ENCODE peak calls at places on chromosomes 4 and X, in four cellular contexts. K is heart right ventricle, V is K562, O is RWPE2. R is an unnamed sample.

GRCh38 chrX:45172890-45173289 is 27.8 kb downstream of the DIPK2B start:
- DNase-seq in V (no peak), O (no peak), K (no peak), R (peak)

GRCh38 chrX:10072786-10073568 is 83.8 kb upstream of the CLCN4 start:
- DNase-seq in O (no peak), V (no peak), K (no peak), R (no peak)

GRCh38 chr4:42636591-42636990 is 20.3 kb downstream of the ATP8A1 start:
- DNase-seq in K (no peak), V (no peak), O (no peak), R (no peak)

GRCh38 chr4:2583517-2583916 is 47.1 kb downstream of the FAM193A start:
- DNase-seq in V (no peak), O (no peak), K (no peak), R (peak)

GRCh38 chr4:45650545-45650944 is 473.3 kb downstream of the GABRG1 start:
- DNase-seq in O (no peak), V (no peak), K (no peak), R (no peak)

GRCh38 chr4:59195867-59196266 is 2004.3 kb upstream of the ADGRL3 start:
- DNase-seq in K (no peak), O (no peak), V (no peak), R (no peak)

GRCh38 chr4:64899563-64899962 is 490.3 kb upstream of the TECRL start:
- DNase-seq in K (no peak), O (no peak), V (no peak), R (peak)

GRCh38 chrX:14014526-14014925 is 15.2 kb downstream of the GEMIN8 start:
- DNase-seq in V (no peak), K (no peak), O (no peak), R (peak)

GRCh38 chr4:1380368-1381151 is 25.7 kb downstream of the NKX1-1 start:
- DNase-seq in K (no peak), V (no peak), O (peak), R (no peak)

GRCh38 chrX:1700757-1701156 is 85.9 kb downstream of the ASMT start:
- DNase-seq in K (no peak), V (no peak), O (no peak), R (no peak)

GRCh38 chrX:39670281-39670680 is 427.5 kb downstream of the BCOR start:
- DNase-seq in V (no peak), K (no peak), O (no peak), R (no peak)

GRCh38 chrX:150664290-150664689 is 28.9 kb upstream of the MTMR1 start:
- DNase-seq in V (no peak), O (no peak), K (peak), R (no peak)

GRCh38 chr4:139809207-139810157 is 143.9 kb downstream of the MGST2 start:
- DNase-seq in K (peak), O (no peak), V (no peak), R (no peak)

GRCh38 chrX:24983931-24984330 is 31.8 kb downstream of the ARX start:
- DNase-seq in K (no peak), V (no peak), O (no peak), R (no peak)

GRCh38 chr4:93788712-93789111 is 39.8 kb upstream of the ATOH1 start:
- DNase-seq in O (no peak), V (peak), K (no peak), R (peak)

GRCh38 chr4:188031751-188032150 is 36.2 kb downstream of the ZFP42 start:
- DNase-seq in K (no peak), O (no peak), V (no peak), R (no peak)

GRCh38 chr4:10253765-10254164 is 137.2 kb upstream of the WDR1 start:
- DNase-seq in V (no peak), K (no peak), O (no peak), R (no peak)

GRCh38 chr4:170777663-170778062 is 687.9 kb upstream of the AADAT start:
- DNase-seq in K (no peak), V (no peak), O (no peak), R (no peak)

GRCh38 chr4:119537586-119537985 is 91.0 kb downstream of the PDE5A start:
- DNase-seq in V (no peak), O (no peak), K (no peak), R (no peak)

GRCh38 chrX:32562261-32562660 is 649.1 kb downstream of the DMD start:
- DNase-seq in O (no peak), V (no peak), K (no peak), R (no peak)

GRCh38 chrX:75784689-75785491 is at the start of gene MAGEE2:
- DNase-seq in V (no peak), O (no peak), K (no peak), R (no peak)

GRCh38 chr4:107719211-107719926 is 665 bp downstream of the PAPSS1 start:
- DNase-seq in O (peak), V (no peak), K (no peak), R (peak)

GRCh38 chr4:176436500-176436973 is 116.8 kb downstream of the SPCS3 start:
- DNase-seq in O (no peak), K (no peak), V (no peak), R (peak)

GRCh38 chrX:43218198-43218597 is 437.9 kb upstream of the MAOA start:
- DNase-seq in K (no peak), O (no peak), V (no peak), R (no peak)

GRCh38 chr4:161428180-161428965 is 735.4 kb downstream of the FSTL5 start:
- DNase-seq in O (no peak), K (no peak), V (no peak), R (no peak)

GRCh38 chr4:134057356-134057755 is 144.2 kb downstream of the PABPC4L start:
- DNase-seq in O (no peak), K (no peak), V (no peak), R (no peak)

GRCh38 chr4:128601992-128602695 is 207.4 kb upstream of the JADE1 start:
- DNase-seq in K (no peak), O (no peak), V (peak), R (peak)

GRCh38 chr4:165301833-165302232 is 25.6 kb upstream of the MSMO1 start:
- DNase-seq in K (no peak), V (no peak), O (no peak), R (peak)

GRCh38 chr4:94635172-94635571 is 122.6 kb upstream of the BMPR1B start:
- DNase-seq in O (no peak), V (no peak), K (no peak), R (peak)

GRCh38 chrX:25175743-25176142 is 160.0 kb upstream of the ARX start:
- DNase-seq in K (no peak), V (no peak), O (no peak), R (no peak)

GRCh38 chr4:112053825-112054224 is 91.4 kb upstream of the FAM241A start:
- DNase-seq in K (no peak), O (no peak), V (no peak), R (no peak)

GRCh38 chr4:106365613-106366012 is 3.0 kb downstream of the GIMD1 start:
- DNase-seq in K (no peak), O (no peak), V (no peak), R (peak)

GRCh38 chr4:74932832-74933561 is at the start of gene PARM1:
- DNase-seq in K (peak), V (peak), O (peak), R (peak)

GRCh38 chr4:120724656-120725055 is 197.9 kb downstream of the PRDM5 start:
- DNase-seq in K (no peak), V (no peak), O (no peak), R (no peak)

GRCh38 chrX:56783996-56784620 is 55.1 kb downstream of the NBDY start:
- DNase-seq in O (no peak), V (no peak), K (no peak), R (no peak)

GRCh38 chrX:56783450-56783831 is 54.4 kb downstream of the NBDY start:
- DNase-seq in K (no peak), V (no peak), O (no peak), R (peak)

GRCh38 chrX:56784666-56785065 is 55.6 kb downstream of the NBDY start:
- DNase-seq in O (no peak), K (no peak), V (no peak), R (no peak)

GRCh38 chrX:56782362-56782761 is 53.3 kb downstream of the NBDY start:
- DNase-seq in K (no peak), O (no peak), V (no peak), R (no peak)

DNA sequence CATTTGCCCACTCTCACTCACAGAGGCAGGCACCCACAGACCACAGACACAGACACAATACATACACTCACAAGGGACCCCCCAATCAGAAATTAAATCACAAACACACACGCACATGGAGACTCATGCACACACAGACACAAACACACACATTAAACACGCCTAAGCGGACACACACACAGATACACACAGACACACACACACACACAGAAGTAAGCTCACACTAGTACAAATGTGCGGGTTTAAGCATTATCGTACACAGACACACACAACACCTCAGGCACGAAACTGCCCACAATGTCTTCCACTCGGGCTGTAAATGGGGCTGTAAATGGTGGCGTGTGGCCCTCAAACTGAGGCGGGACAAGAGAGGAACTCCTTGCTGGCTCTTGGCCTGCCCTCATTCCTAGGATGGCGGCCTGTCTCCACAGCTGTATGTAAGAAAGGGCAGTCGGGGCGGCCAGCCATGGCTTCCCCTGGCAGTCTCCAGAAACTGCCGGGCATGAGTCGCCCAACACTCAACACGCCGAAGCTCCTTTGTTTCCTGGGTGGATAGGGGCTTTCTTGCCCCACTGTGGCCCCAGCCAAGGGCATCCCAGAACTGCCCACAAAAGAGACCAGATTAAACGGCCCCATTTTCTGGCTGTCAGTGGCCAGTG is 53.9 kb downstream of the NBDY start:
- DNase-seq in K (no peak), V (no peak), O (no peak), R (no peak)
- H3K4me3 ChIP-seq in K (no peak), V (no peak), O (no peak), R (peak)

GRCh38 chr4:182074842-182075241 is 168.4 kb upstream of the TENM3 start:
- DNase-seq in V (no peak), K (no peak), O (no peak), R (no peak)
- H3K4me3 ChIP-seq in V (no peak), K (no peak), O (no peak), R (no peak)

DNA sequence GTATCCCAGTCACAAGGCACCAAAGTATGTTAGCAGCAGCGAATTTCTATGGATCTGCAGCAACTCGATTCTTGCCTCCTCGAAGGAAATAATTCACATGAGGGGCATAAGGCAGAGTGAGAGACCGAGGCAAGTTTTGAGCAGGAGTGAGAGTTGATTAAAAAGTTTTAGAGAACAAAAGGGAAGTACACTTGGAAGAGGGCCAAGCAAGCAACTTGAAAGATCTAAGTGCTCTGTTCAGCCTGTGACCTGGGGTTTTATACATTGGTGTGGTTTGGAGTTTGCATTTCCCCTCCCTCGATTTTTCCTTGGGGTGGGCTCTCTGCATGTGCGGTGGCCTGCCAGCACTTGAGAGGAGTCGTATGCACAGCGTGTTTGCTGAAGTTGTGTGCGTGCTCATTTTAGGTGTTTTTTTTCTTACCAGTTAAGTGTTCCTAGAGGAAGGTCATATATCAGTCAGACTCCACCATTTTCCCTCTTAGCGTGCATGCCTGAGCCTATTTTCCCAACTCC is 356.4 kb downstream of the KLHL4 start:
- DNase-seq in O (no peak), K (no peak), V (no peak), R (no peak)
- H3K4me3 ChIP-seq in O (no peak), K (no peak), V (no peak), R (no peak)

DNA sequence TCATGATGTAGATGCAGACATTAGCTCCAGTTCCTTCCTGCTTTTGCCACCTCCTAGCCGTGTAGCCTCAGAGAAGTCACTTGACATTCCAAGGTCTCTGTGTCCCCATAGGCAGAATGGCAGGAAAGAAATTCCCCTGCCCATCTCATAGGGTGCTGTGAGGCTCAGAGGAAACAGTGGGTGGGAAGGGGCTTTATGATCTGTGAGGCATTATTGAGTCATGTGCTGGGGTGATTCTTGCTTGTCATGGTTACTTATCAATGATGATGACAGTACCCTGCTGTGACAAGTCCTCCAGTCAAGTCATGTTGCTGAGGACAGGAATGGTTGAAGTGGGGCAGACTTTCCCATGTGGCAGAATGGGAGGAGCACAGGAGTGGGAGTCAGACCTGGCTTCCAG is 63.7 kb downstream of the MSX1 start:
- DNase-seq in O (no peak), K (no peak), V (no peak), R (no peak)
- H3K4me3 ChIP-seq in O (no peak), K (no peak), V (no peak), R (no peak)